ENCODE peak calls at places on chromosomes 7 and 10, in five cellular contexts. Z is endothelial cell; W is endodermal cell; V is hepatocyte; Q is stimulated activated CD8-positive, alpha-beta memory T cell treated with anti-CD3 and anti-CD28 coated beads, Interleukin-12 subunit alpha, Interleukin-12 subunit beta, amount 100 ng/mL, for 1 hour. K is an unnamed sample.
A peak's percentile ranks its signal among the peaks of the same experiment; 100 is the strongest.

GRCh38 chr7:44087914-44088838 is 5.8 kb upstream of the POLM start:
- DNase-seq in Z (no peak), W (no peak), V (no peak), Q (no peak), K (no peak)

GRCh38 chr7:158116235-158116634 is 471.4 kb downstream of the PTPRN2 start:
- DNase-seq in Z (no peak), W (peak; percentile 11), V (no peak), Q (no peak), K (no peak)

GRCh38 chr7:47104206-47104549 is 477.7 kb downstream of the TNS3 start:
- DNase-seq in Z (no peak), W (peak; percentile 56), V (no peak), Q (no peak), K (no peak)

GRCh38 chr7:34991938-34992840 is 45.1 kb downstream of the DPY19L1 start:
- DNase-seq in Z (no peak), W (no peak), V (no peak), Q (no peak), K (no peak)

GRCh38 chr7:13197501-13197900 is 510.1 kb downstream of the ARL4A start:
- DNase-seq in Z (no peak), W (no peak), V (no peak), Q (no peak), K (no peak)

GRCh38 chr7:51067757-51068156 is 248.9 kb downstream of the COBL start:
- DNase-seq in Z (peak; percentile 73), W (peak; percentile 92), V (peak; percentile 80), Q (peak; percentile 9), K (peak; percentile 74)

GRCh38 chr10:93336110-93336509 is 146.0 kb downstream of the MYOF start:
- DNase-seq in Z (no peak), W (no peak), V (no peak), Q (no peak), K (no peak)

GRCh38 chr7:140079121-140079536 is 16.4 kb upstream of the PARP12 start:
- DNase-seq in Z (peak; percentile 65), W (peak; percentile 90), V (peak; percentile 25), Q (no peak), K (peak; percentile 43)

GRCh38 chr7:7201583-7202374 is 19.4 kb downstream of the C1GALT1 start:
- DNase-seq in Z (peak; percentile 29), W (peak; percentile 72), V (peak; percentile 34), Q (peak; percentile 14), K (peak; percentile 14)

GRCh38 chr7:50355817-50356178 is 51.3 kb downstream of the IKZF1 start:
- DNase-seq in Z (peak; percentile 26), W (peak; percentile 61), V (peak; percentile 26), Q (no peak), K (no peak)

GRCh38 chr7:107890493-107890961 is 456 bp upstream of the DLD start:
- DNase-seq in Z (no peak), W (no peak), V (no peak), Q (no peak), K (no peak)

GRCh38 chr10:43091846-43092245 is 15.0 kb downstream of the RET start:
- DNase-seq in Z (no peak), W (no peak), V (no peak), Q (no peak), K (no peak)

GRCh38 chr10:59271160-59271559 is 91.2 kb downstream of the FAM13C start:
- DNase-seq in Z (no peak), W (no peak), V (no peak), Q (no peak), K (no peak)

GRCh38 chr10:62638062-62638477 is 166.4 kb upstream of the ADO start:
- DNase-seq in Z (no peak), W (no peak), V (no peak), Q (no peak), K (no peak)

GRCh38 chr10:22633528-22633927 is 80.8 kb downstream of the PIP4K2A start:
- DNase-seq in Z (no peak), W (no peak), V (no peak), Q (no peak), K (no peak)

GRCh38 chr7:300048-300447 is 10.1 kb downstream of the FOXL3 start:
- DNase-seq in Z (no peak), W (peak; percentile 23), V (no peak), Q (no peak), K (no peak)

GRCh38 chr7:158273138-158273651 is 314.4 kb downstream of the PTPRN2 start:
- DNase-seq in Z (no peak), W (no peak), V (no peak), Q (no peak), K (no peak)